ENCODE peak calls at places on chromosomes 2 and 18, in eight cellular contexts. U is heart right ventricle, F is T follicular helper cell, E is fibroblast of mammary gland, N is cardiac fibroblast, O is HFF-Myc, Z is EH, J is stromal cell of bone marrow. C is an unnamed sample.

GRCh38 chr18:75183524-75183923 is 25.4 kb downstream of the PTGR3 start:
- DNase-seq in O (no peak), Z (peak), U (no peak), F (no peak), N (no peak), E (no peak), J (no peak), C (no peak)

GRCh38 chr2:132668986-132669853 is 785 bp downstream of the LYPD1 start:
- DNase-seq in N (peak), O (no peak), U (no peak), E (no peak), J (no peak), Z (peak), F (no peak), C (no peak)

GRCh38 chr2:193895226-193895625 is 1700.5 kb upstream of the TMEFF2 start:
- DNase-seq in E (no peak), Z (no peak), O (peak), F (no peak), J (no peak), N (peak), U (no peak), C (no peak)

GRCh38 chr2:127511917-127512316 is 14.4 kb downstream of the IWS1 start:
- DNase-seq in U (no peak), J (no peak), Z (peak), N (no peak), F (no peak), E (no peak), O (no peak), C (no peak)

GRCh38 chr18:24818451-24818850 is 358.0 kb downstream of the HRH4 start:
- DNase-seq in F (no peak), N (no peak), E (no peak), Z (no peak), U (no peak), J (no peak), O (no peak), C (no peak)

GRCh38 chr2:65678779-65679394 is 246.5 kb upstream of the SPRED2 start:
- DNase-seq in E (no peak), F (no peak), Z (peak), U (no peak), N (no peak), O (no peak), J (no peak), C (no peak)

GRCh38 chr2:240557808-240558207 is at the start of gene ANKMY1:
- DNase-seq in F (peak), N (peak), U (peak), Z (peak), O (no peak), E (peak), J (no peak), C (peak)

GRCh38 chr2:75321558-75321957 is 122.2 kb upstream of the TACR1 start:
- DNase-seq in E (no peak), U (no peak), Z (no peak), O (no peak), N (no peak), F (no peak), J (no peak), C (no peak)

GRCh38 chr2:58757971-58758370 is 516.8 kb upstream of the FANCL start:
- DNase-seq in Z (no peak), U (no peak), O (no peak), N (no peak), J (no peak), E (no peak), F (no peak), C (no peak)

GRCh38 chr2:55500025-55500424 is 19.5 kb upstream of the CFAP36 start:
- DNase-seq in N (peak), Z (peak), O (no peak), F (no peak), J (peak), U (no peak), E (peak), C (no peak)

GRCh38 chr2:179460530-179460929 is 195.9 kb upstream of the SESTD1 start:
- DNase-seq in F (no peak), J (peak), E (peak), O (peak), Z (peak), N (peak), U (no peak), C (no peak)

GRCh38 chr2:161136194-161136593 is 24.0 kb upstream of the TANK start:
- DNase-seq in U (no peak), O (no peak), N (peak), F (no peak), E (no peak), Z (no peak), J (no peak), C (no peak)

GRCh38 chr18:74604774-74605173 is 7.1 kb downstream of the ZNF407 start:
- DNase-seq in F (no peak), E (no peak), J (no peak), Z (peak), O (no peak), U (no peak), N (peak), C (no peak)

GRCh38 chr2:235098273-235098672 is 146.5 kb downstream of the SH3BP4 start:
- DNase-seq in U (no peak), O (no peak), E (no peak), J (no peak), Z (no peak), F (no peak), N (no peak), C (no peak)

GRCh38 chr2:207694811-207695281 is 16.6 kb upstream of the CCNYL1 start:
- DNase-seq in E (no peak), U (no peak), Z (peak), N (peak), J (no peak), F (no peak), O (no peak), C (no peak)

GRCh38 chr18:1048048-1048447 is 143.4 kb downstream of the ADCYAP1 start:
- DNase-seq in Z (peak), F (no peak), O (peak), J (no peak), U (no peak), E (peak), N (peak), C (no peak)

GRCh38 chr2:171529914-171530313 is 7.6 kb downstream of the CYBRD1 start:
- DNase-seq in E (peak), O (no peak), Z (no peak), U (no peak), N (peak), F (no peak), J (no peak), C (no peak)

GRCh38 chr2:73290049-73290839 is 3.1 kb downstream of the EGR4 start:
- DNase-seq in N (peak), J (no peak), U (no peak), O (no peak), E (peak), F (no peak), Z (peak), C (no peak)

GRCh38 chr2:195559431-195559914 is 97.6 kb upstream of the SLC39A10 start:
- DNase-seq in U (peak), J (peak), O (peak), F (peak), N (peak), E (peak), Z (peak), C (peak)

C was measured in effector memory CD4-positive, alpha-beta T cell.